ENCODE peak calls at places on chromosomes 7 and 10, in seven cellular contexts. M is cardiac muscle cell, U is SJSA1, Z is mammary epithelial cell, A is testis, K is PC-9, N is suprapubic skin. V is an unnamed sample.

GRCh38 chr10:86900955-86901354 is 56.5 kb downstream of the MMRN2 start:
- DNase-seq in N (no peak), U (no peak), K (no peak), A (peak; percentile 93), Z (no peak), M (peak; percentile 92), V (no peak)

GRCh38 chr10:88499569-88500470 is 83.3 kb downstream of the RNLS start:
- DNase-seq in N (no peak), A (no peak), M (peak; percentile 63), Z (peak; percentile 68), K (peak; percentile 76), U (no peak), V (no peak)

GRCh38 chr7:141700848-141701371 is 1.1 kb downstream of the DENND11 start:
- DNase-seq in Z (no peak), U (no peak), K (no peak), N (no peak), A (no peak), M (no peak), V (peak; percentile 30)

GRCh38 chr7:105047932-105048331 is 33.9 kb downstream of the KMT2E start:
- DNase-seq in Z (no peak), K (no peak), A (no peak), M (no peak), U (no peak), N (no peak), V (no peak)

GRCh38 chr7:116836911-116837310 is 25.5 kb upstream of the CAPZA2 start:
- DNase-seq in A (no peak), K (peak; percentile 68), Z (peak; percentile 76), M (no peak), U (no peak), N (no peak), V (no peak)

GRCh38 chr10:75238182-75239180 is 2.7 kb upstream of the COMTD1 start:
- DNase-seq in Z (no peak), K (peak; percentile 18), N (peak; percentile 71), A (no peak), M (no peak), U (no peak), V (no peak)

GRCh38 chr10:58625070-58625469 is 112.4 kb downstream of the BICC1 start:
- DNase-seq in N (no peak), K (no peak), Z (peak; percentile 70), A (no peak), U (no peak), M (peak; percentile 77), V (no peak)

GRCh38 chr10:29816801-29817558 is 182.2 kb upstream of the SVIL start:
- DNase-seq in U (no peak), A (no peak), N (no peak), Z (no peak), K (no peak), M (no peak), V (no peak)

GRCh38 chr7:12607134-12607533 is 36.6 kb downstream of the SCIN start:
- DNase-seq in A (no peak), N (no peak), Z (no peak), U (no peak), M (no peak), K (no peak), V (peak; percentile 33)

GRCh38 chr10:69890065-69890831 is 88.5 kb downstream of the COL13A1 start:
- DNase-seq in M (no peak), A (no peak), K (no peak), U (no peak), N (no peak), Z (no peak), V (no peak)

GRCh38 chr7:32357535-32358277 is 132.5 kb downstream of the LSM5 start:
- DNase-seq in A (no peak), N (no peak), M (no peak), K (no peak), Z (peak; percentile 22), U (no peak), V (peak; percentile 9)

GRCh38 chr7:44288381-44288685 is 37.1 kb downstream of the CAMK2B start:
- DNase-seq in M (no peak), A (no peak), Z (no peak), K (no peak), U (no peak), N (no peak), V (no peak)

GRCh38 chr7:74371381-74372059 is 82.2 kb upstream of the GTF2IRD1 start:
- DNase-seq in N (no peak), K (peak; percentile 49), A (no peak), Z (no peak), U (no peak), M (peak; percentile 20), V (peak; percentile 56)

GRCh38 chr10:7337431-7338171 is 73.2 kb downstream of the SFMBT2 start:
- DNase-seq in K (no peak), N (no peak), Z (no peak), U (no peak), M (no peak), A (no peak), V (no peak)

GRCh38 chr10:132279873-132280645 is 27.7 kb downstream of the STK32C start:
- DNase-seq in K (no peak), Z (no peak), A (no peak), M (no peak), U (no peak), N (no peak), V (no peak)

GRCh38 chr7:103011650-103012049 is 62.9 kb downstream of the FBXL13 start:
- DNase-seq in K (no peak), Z (no peak), U (no peak), M (peak; percentile 24), N (no peak), A (no peak), V (no peak)

GRCh38 chr7:142809671-142810070 is 38.9 kb downstream of the PRSS2 start:
- DNase-seq in M (no peak), A (no peak), N (no peak), Z (no peak), K (no peak), U (no peak), V (no peak)

GRCh38 chr7:142808802-142809583 is 38.2 kb downstream of the PRSS2 start:
- DNase-seq in Z (peak; percentile 26), K (peak; percentile 98), A (no peak), U (no peak), M (no peak), N (no peak), V (no peak)

GRCh38 chr7:142806957-142807356 is 36.2 kb downstream of the PRSS2 start:
- DNase-seq in A (no peak), N (no peak), M (no peak), Z (no peak), U (no peak), K (no peak), V (no peak)

GRCh38 chr7:142808461-142808801 is 37.7 kb downstream of the PRSS2 start:
- DNase-seq in A (no peak), M (no peak), Z (no peak), U (no peak), K (no peak), N (no peak), V (no peak)

GRCh38 chr7:142807855-142808460 is 37.2 kb downstream of the PRSS2 start:
- DNase-seq in A (no peak), K (peak; percentile 97), U (no peak), Z (no peak), N (no peak), M (peak; percentile 30), V (no peak)
- H3K27ac ChIP-seq in A (no peak overlapping the region), K (peak overlapping the region; percentile 96), U (no peak overlapping the region), Z (no peak overlapping the region), N (no peak overlapping the region), M (no peak overlapping the region), V (no peak overlapping the region)

DNA sequence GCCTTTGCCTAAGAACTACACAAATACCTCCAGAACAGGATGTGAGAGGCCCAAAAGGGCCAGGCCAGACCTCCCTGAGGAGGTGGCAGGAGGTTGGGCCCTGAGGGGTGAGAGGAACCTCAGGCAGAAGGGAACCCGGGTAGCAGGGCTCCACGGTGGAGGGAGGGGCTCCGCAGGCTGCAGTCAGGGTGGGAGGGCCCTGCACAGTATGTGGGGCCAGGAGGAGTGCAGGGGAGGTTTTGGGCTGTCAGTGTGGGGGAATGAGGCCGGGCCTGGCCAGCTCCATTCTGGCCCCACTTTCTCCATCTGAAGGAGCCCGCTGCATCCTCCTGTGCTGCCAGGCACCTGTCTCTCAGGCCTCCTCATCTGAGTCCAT is 25.9 kb downstream of the DNAJB12 start:
- DNase-seq in K (peak; percentile 32), Z (no peak), U (no peak), A (no peak), M (no peak), N (no peak), V (no peak)
- H3K4me1 ChIP-seq in K (peaks cover 79% of the 10 kb centered on the region), Z (peaks cover 63% of the 10 kb centered on the region), U (peaks cover 29% of the 10 kb centered on the region), A (peaks cover 73% of the 10 kb centered on the region), M (peaks cover 61% of the 10 kb centered on the region), N (peaks cover 72% of the 10 kb centered on the region), V (peaks cover 49% of the 10 kb centered on the region)

GRCh38 chr7:27245798-27246691 is 3.4 kb downstream of the EVX1 start:
- DNase-seq in A (no peak), M (no peak), K (no peak), Z (peak; percentile 42), N (no peak), U (no peak), V (no peak)
- H3K27me3 ChIP-seq in A (no peaks in the 10 kb centered on the region), M (peaks cover 100% of the 10 kb centered on the region), K (peaks cover 45% of the 10 kb centered on the region), Z (peaks cover 61% of the 10 kb centered on the region), N (peaks cover 100% of the 10 kb centered on the region), U (peaks cover 75% of the 10 kb centered on the region), V (peaks cover 4% of the 10 kb centered on the region)

GRCh38 chr10:72315054-72315453 is 39.7 kb downstream of the DNAJB12 start:
- DNase-seq in N (no peak), K (no peak), M (no peak), U (no peak), A (peak; percentile 70), Z (peak; percentile 61), V (no peak)

GRCh38 chr10:72316386-72316700 is 38.4 kb downstream of the DNAJB12 start:
- DNase-seq in K (no peak), U (no peak), Z (no peak), A (no peak), N (no peak), M (no peak), V (no peak)

GRCh38 chr10:72314263-72314662 is 40.5 kb downstream of the DNAJB12 start:
- DNase-seq in K (no peak), M (no peak), A (no peak), U (no peak), Z (no peak), N (no peak), V (no peak)

GRCh38 chr10:72316748-72317435 is 37.8 kb downstream of the DNAJB12 start:
- DNase-seq in Z (no peak), K (no peak), N (no peak), A (peak; percentile 84), U (no peak), M (no peak), V (no peak)

GRCh38 chr10:72315611-72316385 is 38.9 kb downstream of the DNAJB12 start:
- DNase-seq in M (peak; percentile 92), N (no peak), K (peak; percentile 94), Z (peak; percentile 61), A (peak; percentile 93), U (no peak), V (no peak)
- H3K27ac ChIP-seq in M (no peak overlapping the region), N (peak overlapping the region; percentile 77), K (peak overlapping the region; percentile 95), Z (peak overlapping the region; percentile 66), A (peak overlapping the region; percentile 50), U (no peak overlapping the region), V (no peak overlapping the region)

GRCh38 chr7:130228840-130229239 is 21.2 kb downstream of the SSMEM1 start:
- DNase-seq in Z (no peak), U (no peak), N (no peak), M (no peak), A (no peak), K (no peak), V (no peak)
- H3K4me1 ChIP-seq in Z (no peaks in the 10 kb centered on the region), U (no peaks in the 10 kb centered on the region), N (no peaks in the 10 kb centered on the region), M (peaks cover 22% of the 10 kb centered on the region), A (no peaks in the 10 kb centered on the region), K (peaks cover 8% of the 10 kb centered on the region), V (peaks cover 5% of the 10 kb centered on the region)

GRCh38 chr7:114099337-114099736 is 180.5 kb upstream of the PPP1R3A start:
- DNase-seq in N (no peak), M (no peak), Z (no peak), K (no peak), U (no peak), A (no peak), V (no peak)
- H3K27me3 ChIP-seq in N (no peaks in the 10 kb centered on the region), M (no peaks in the 10 kb centered on the region), Z (no peaks in the 10 kb centered on the region), K (no peaks in the 10 kb centered on the region), U (peaks cover 5% of the 10 kb centered on the region), A (no peaks in the 10 kb centered on the region), V (no peaks in the 10 kb centered on the region)